ENCODE peak calls at places on chromosomes 2 and 18, in six cellular contexts. H is BJ, B is Caco-2, N is HCEC 1CT, W is NCI-H2081 treated with DMSO at 0.1 percent for 48 hours, S is gastrocnemius medialis. D is an unnamed sample.

GRCh38 chr2:70084973-70085710 is 2.1 kb upstream of the PCBP1 start:
- DNase-seq in H (no peak), B (peak), N (no peak), W (peak), S (peak), D (peak)

GRCh38 chr18:43692291-43692690 is 415.0 kb upstream of the SYT4 start:
- DNase-seq in H (peak), B (no peak), N (peak), W (no peak), S (no peak), D (no peak)

GRCh38 chr2:129318581-129319421 is 660.7 kb upstream of the RAB6C start:
- DNase-seq in H (no peak), B (no peak), N (no peak), W (no peak), S (no peak), D (no peak)

GRCh38 chr18:70998490-70998889 is 709.6 kb downstream of the SOCS6 start:
- DNase-seq in H (no peak), B (no peak), N (no peak), W (no peak), S (no peak), D (no peak)

GRCh38 chr2:54166121-54166773 is 50.8 kb downstream of the ACYP2 start:
- DNase-seq in H (no peak), B (no peak), N (peak), W (no peak), S (no peak), D (no peak)

GRCh38 chr2:217773539-217773938 is 229.3 kb downstream of the TNS1 start:
- DNase-seq in H (no peak), B (no peak), N (no peak), W (no peak), S (no peak), D (no peak)

GRCh38 chr2:217801711-217802110 is 201.1 kb downstream of the TNS1 start:
- DNase-seq in H (no peak), B (peak), N (no peak), W (no peak), S (peak), D (no peak)

GRCh38 chr2:10477443-10478297 is 29.5 kb upstream of the ODC1 start:
- DNase-seq in H (no peak), B (no peak), N (no peak), W (no peak), S (no peak), D (no peak)

GRCh38 chr2:199988176-199988575 is 32.8 kb downstream of the MAIP1 start:
- DNase-seq in H (no peak), B (no peak), N (no peak), W (no peak), S (no peak), D (no peak)

GRCh38 chr2:83572400-83572799 is 886.7 kb downstream of the SUCLG1 start:
- DNase-seq in H (no peak), B (no peak), N (no peak), W (no peak), S (no peak), D (no peak)

GRCh38 chr18:47724186-47724975 is 206.1 kb downstream of the SMAD2 start:
- DNase-seq in H (no peak), B (no peak), N (no peak), W (no peak), S (no peak), D (no peak)

GRCh38 chr2:122481717-122482116 is 726.3 kb downstream of the TSN start:
- DNase-seq in H (no peak), B (no peak), N (no peak), W (no peak), S (no peak), D (no peak)

GRCh38 chr2:234291765-234292204 is 205.1 kb downstream of the ARL4C start:
- DNase-seq in H (no peak), B (peak), N (peak), W (peak), S (peak), D (no peak)

GRCh38 chr2:129336276-129336675 is 643.2 kb upstream of the RAB6C start:
- DNase-seq in H (no peak), B (no peak), N (no peak), W (no peak), S (no peak), D (no peak)

GRCh38 chr2:216517447-216517846 is 18.8 kb downstream of the RPL37A start:
- DNase-seq in H (no peak), B (no peak), N (no peak), W (no peak), S (no peak), D (no peak)

GRCh38 chr18:22601481-22601880 is 183.8 kb upstream of the CTAGE1 start:
- DNase-seq in H (peak), B (no peak), N (no peak), W (no peak), S (no peak), D (no peak)

GRCh38 chr2:45894211-45894610 is 242.7 kb downstream of the PRKCE start:
- DNase-seq in H (no peak), B (no peak), N (no peak), W (no peak), S (no peak), D (no peak)

GRCh38 chr18:70235478-70235877 is 30.0 kb upstream of the RTTN start:
- DNase-seq in H (no peak), B (no peak), N (no peak), W (no peak), S (no peak), D (no peak)

GRCh38 chr2:45291283-45291682 is 282.0 kb upstream of the SIX2 start:
- DNase-seq in H (no peak), B (no peak), N (peak), W (no peak), S (no peak), D (no peak)

GRCh38 chr2:8479298-8479697 is 202.6 kb upstream of the ID2 start:
- DNase-seq in H (no peak), B (no peak), N (no peak), W (no peak), S (no peak), D (no peak)

GRCh38 chr18:36761186-36761698 is 67.6 kb downstream of the TPGS2 start:
- DNase-seq in H (no peak), B (no peak), N (no peak), W (no peak), S (no peak), D (no peak)

GRCh38 chr2:67876176-67876575 is 186.6 kb downstream of the C1D start:
- DNase-seq in H (peak), B (no peak), N (peak), W (no peak), S (no peak), D (no peak)

GRCh38 chr18:49399003-49399402 is 61.4 kb downstream of the DYM start:
- DNase-seq in H (no peak), B (no peak), N (peak), W (no peak), S (no peak), D (peak)

GRCh38 chr2:28355521-28356094 is 37.0 kb upstream of the FOSL2 start:
- DNase-seq in H (no peak), B (no peak), N (no peak), W (no peak), S (peak), D (no peak)